ENCODE peak calls at places on chromosome 3, in six cellular contexts. Q, L, P, M, B and X are unnamed samples.

GRCh38 chr3:42632146-42632545 is 21.4 kb upstream of the ZBTB47 start:
- DNase-seq in B (no peak), M (no peak), L (no peak), Q (no peak), P (no peak), X (no peak)

GRCh38 chr3:25603703-25604102 is 61.0 kb downstream of the TOP2B start:
- DNase-seq in M (no peak), L (no peak), P (peak), B (no peak), Q (no peak), X (no peak)

GRCh38 chr3:65398953-65399352 is 639.8 kb downstream of the MAGI1 start:
- DNase-seq in B (no peak), L (no peak), Q (no peak), M (no peak), P (no peak), X (no peak)

GRCh38 chr3:190183121-190183520 is 62.4 kb upstream of the P3H2 start:
- DNase-seq in L (no peak), Q (peak), B (no peak), M (no peak), P (peak), X (no peak)

GRCh38 chr3:16071246-16071645 is 103.2 kb upstream of the GALNT15 start:
- DNase-seq in Q (no peak), B (no peak), M (no peak), P (no peak), L (no peak), X (no peak)

GRCh38 chr3:107752202-107752990 is 229.6 kb downstream of the BBX start:
- DNase-seq in Q (peak), L (no peak), P (peak), M (no peak), B (no peak), X (no peak)

GRCh38 chr3:105364113-105364512 is 2.6 kb upstream of the ALCAM start:
- DNase-seq in P (no peak), L (no peak), M (no peak), Q (no peak), B (no peak), X (no peak)

GRCh38 chr3:64344721-64345207 is 119.5 kb upstream of the PRICKLE2 start:
- DNase-seq in Q (no peak), P (peak), M (no peak), B (no peak), L (no peak), X (no peak)

GRCh38 chr3:101861212-101861977 is 12.1 kb downstream of the NFKBIZ start:
- DNase-seq in P (no peak), B (no peak), M (no peak), L (no peak), Q (no peak), X (no peak)

GRCh38 chr3:83093222-83093572 is 1331.8 kb upstream of the GBE1 start:
- DNase-seq in M (no peak), L (no peak), Q (no peak), B (no peak), P (no peak), X (no peak)

GRCh38 chr3:35335703-35336102 is 303.6 kb upstream of the ARPP21 start:
- DNase-seq in M (no peak), B (no peak), Q (no peak), P (no peak), L (no peak), X (no peak)

GRCh38 chr3:129606522-129607390 is at the start of gene PLXND1:
- DNase-seq in L (peak), B (no peak), M (no peak), P (peak), Q (peak), X (no peak)

GRCh38 chr3:48413611-48414010 is 16.3 kb downstream of the PLXNB1 start:
- DNase-seq in Q (no peak), M (no peak), L (no peak), B (no peak), P (no peak), X (no peak)